ENCODE peak calls at places on chromosome 14, in ten cellular contexts. D is stimulated activated CD4-positive, alpha-beta T cell treated with anti-CD3 and anti-CD28 coated beads, Interleukin-4, amount 100 ng/mL, for 24 hours; I is cardiac muscle cell; W is EL; M is suprapubic skin; X is AG08396; O is NCI-H345; Y is fibroblast of the aortic adventitia; F is mesendoderm; E is smooth muscle cell of the brain vasculature. S is an unnamed sample.

GRCh38 chr14:69485701-69486100 is 1.2 kb downstream of the PLEKHD1 start:
- DNase-seq in D (no peak), I (no peak), W (no peak), M (no peak), X (no peak), O (no peak), Y (no peak), F (no peak), E (no peak), S (no peak)

GRCh38 chr14:54838931-54839512 is 63.6 kb downstream of the GCH1 start:
- DNase-seq in D (no peak), I (no peak), W (no peak), M (no peak), X (no peak), O (no peak), Y (no peak), F (no peak), E (no peak), S (no peak)

GRCh38 chr14:75044322-75044721 is 6.9 kb downstream of the MLH3 start:
- DNase-seq in D (no peak), I (no peak), W (peak; percentile 69), M (no peak), X (peak; percentile 33), O (no peak), Y (peak; percentile 64), F (no peak), E (no peak), S (no peak)

GRCh38 chr14:23017091-23017490 is 7.1 kb upstream of the C14orf93 start:
- DNase-seq in D (no peak), I (no peak), W (no peak), M (no peak), X (no peak), O (no peak), Y (no peak), F (no peak), E (no peak), S (no peak)

GRCh38 chr14:22780105-22780679 is 13.7 kb downstream of the OXA1L start:
- DNase-seq in D (no peak), I (peak; percentile 30), W (no peak), M (no peak), X (no peak), O (no peak), Y (peak; percentile 24), F (peak; percentile 31), E (no peak), S (no peak)

GRCh38 chr14:32697704-32698103 is 241.0 kb upstream of the NPAS3 start:
- DNase-seq in D (no peak), I (no peak), W (peak; percentile 61), M (no peak), X (no peak), O (no peak), Y (peak; percentile 55), F (no peak), E (no peak), S (no peak)

GRCh38 chr14:94473666-94474410 is 2.2 kb downstream of the SERPINA9 start:
- DNase-seq in D (no peak), I (no peak), W (no peak), M (peak; percentile 40), X (no peak), O (no peak), Y (peak; percentile 3), F (no peak), E (no peak), S (no peak)

GRCh38 chr14:58716706-58717105 is 78.9 kb downstream of the DACT1 start:
- DNase-seq in D (no peak), I (no peak), W (no peak), M (no peak), X (peak; percentile 20), O (no peak), Y (no peak), F (no peak), E (no peak), S (no peak)

GRCh38 chr14:22505751-22506710 is 83.0 kb downstream of the DAD1 start:
- DNase-seq in D (peak; percentile 48), I (no peak), W (peak; percentile 3), M (no peak), X (no peak), O (no peak), Y (no peak), F (no peak), E (no peak), S (no peak)

GRCh38 chr14:75861161-75861621 is 120.6 kb downstream of the TGFB3 start:
- DNase-seq in D (no peak), I (no peak), W (peak; percentile 53), M (no peak), X (peak; percentile 23), O (no peak), Y (peak; percentile 87), F (peak; percentile 39), E (no peak), S (no peak)

GRCh38 chr14:55160989-55161388 is 30.4 kb downstream of the DLGAP5 start:
- DNase-seq in D (no peak), I (no peak), W (peak; percentile 45), M (no peak), X (no peak), O (no peak), Y (peak; percentile 75), F (no peak), E (no peak), S (peak; percentile 2)

GRCh38 chr14:99168330-99168729 is 103.7 kb downstream of the BCL11B start:
- DNase-seq in D (no peak), I (no peak), W (no peak), M (peak; percentile 32), X (no peak), O (no peak), Y (no peak), F (no peak), E (no peak), S (no peak)